ENCODE peak calls at places on chromosomes 11 and 22, in six cellular contexts. W is MM.1S; P is effector memory CD4-positive, alpha-beta T cell; A is CD8-positive, alpha-beta memory T cell; Z is cardiac muscle cell; J is A549. T is an unnamed sample. For H3K9me3, the result is how much of the 10 kb centered on the place peaks cover.

GRCh38 chr11:96426356-96427103 is 36.7 kb downstream of the JRKL start:
- DNase-seq in J (peak), A (no peak), P (no peak), W (peak), Z (peak), T (no peak)

GRCh38 chr11:64971421-64972233 is at the start of gene MAJIN:
- DNase-seq in J (peak), Z (peak), A (peak), P (peak), W (no peak), T (peak)

GRCh38 chr11:12397953-12398352 is 20.6 kb downstream of the PARVA start:
- DNase-seq in P (no peak), W (no peak), Z (peak), J (peak), A (no peak), T (no peak)

GRCh38 chr11:113137735-113138529 is 176.5 kb upstream of the TTC12 start:
- DNase-seq in A (no peak), P (no peak), W (no peak), J (no peak), Z (no peak), T (no peak)

GRCh38 chr11:13333456-13333957 is 55.9 kb downstream of the BMAL1 start:
- DNase-seq in J (peak), W (no peak), P (no peak), A (no peak), Z (no peak), T (no peak)

GRCh38 chr11:3340025-3340424 is 38.9 kb downstream of the ZNF195 start:
- DNase-seq in P (no peak), W (no peak), Z (peak), J (peak), A (no peak), T (no peak)

GRCh38 chr11:36441610-36442208 is 68.4 kb downstream of the TRAF6 start:
- DNase-seq in Z (no peak), J (no peak), W (no peak), A (no peak), P (no peak), T (no peak)

GRCh38 chr11:30018443-30018842 is 1.6 kb upstream of the KCNA4 start:
- DNase-seq in Z (no peak), W (no peak), P (no peak), J (no peak), A (no peak), T (no peak)

GRCh38 chr11:90587896-90588295 is 365.0 kb upstream of the CHORDC1 start:
- DNase-seq in Z (no peak), J (no peak), A (no peak), P (no peak), W (peak), T (no peak)

GRCh38 chr11:64876226-64876750 is 2.1 kb downstream of the EHD1 start:
- DNase-seq in Z (no peak), J (no peak), P (no peak), W (no peak), A (no peak), T (no peak)

GRCh38 chr22:44317886-44318637 is 5.3 kb upstream of the SHISAL1 start:
- DNase-seq in J (no peak), W (no peak), Z (no peak), A (no peak), P (no peak), T (no peak)

GRCh38 chr11:19935507-19935906 is 222.9 kb downstream of the NAV2 start:
- DNase-seq in A (no peak), Z (no peak), W (no peak), P (no peak), J (peak), T (no peak)

GRCh38 chr11:78576549-78577097 is 2.0 kb upstream of the NARS2 start:
- DNase-seq in A (no peak), J (no peak), Z (no peak), W (no peak), P (no peak), T (no peak)

GRCh38 chr11:36427079-36427478 is 83.0 kb downstream of the TRAF6 start:
- DNase-seq in P (no peak), Z (peak), J (no peak), A (no peak), W (no peak), T (no peak)

GRCh38 chr22:40215266-40215665 is 37.5 kb downstream of the TNRC6B start:
- DNase-seq in J (no peak), A (no peak), Z (no peak), W (no peak), P (no peak), T (peak)

GRCh38 chr22:48267681-48268080 is 1505.2 kb downstream of the TBC1D22A start:
- DNase-seq in P (no peak), A (no peak), W (no peak), J (no peak), Z (no peak), T (no peak)
- H3K9me3 ChIP-seq in P (under half), A (under half), W (under half), J (under half), Z (under half), T (under half)

GRCh38 chr11:50394017-50394416 is 361.3 kb downstream of the OR4C45 start:
- DNase-seq in P (no peak), A (no peak), J (no peak), W (no peak), Z (no peak), T (no peak)
- H3K9me3 ChIP-seq in P (under half), A (under half), J (under half), W (under half), Z (under half), T (under half)

GRCh38 chr22:28381427-28382167 is 298.0 kb downstream of the TTC28 start:
- DNase-seq in W (no peak), A (no peak), Z (peak), P (no peak), J (no peak), T (no peak)
- H3K9me3 ChIP-seq in W (under half), A (under half), Z (under half), P (under half), J (under half), T (under half)

GRCh38 chr11:70854891-70855556 is 397.4 kb downstream of the SHANK2 start:
- DNase-seq in A (no peak), P (no peak), Z (no peak), J (no peak), W (no peak), T (no peak)
- H3K9me3 ChIP-seq in A (under half), P (under half), Z (under half), J (under half), W (under half), T (under half)

DNA sequence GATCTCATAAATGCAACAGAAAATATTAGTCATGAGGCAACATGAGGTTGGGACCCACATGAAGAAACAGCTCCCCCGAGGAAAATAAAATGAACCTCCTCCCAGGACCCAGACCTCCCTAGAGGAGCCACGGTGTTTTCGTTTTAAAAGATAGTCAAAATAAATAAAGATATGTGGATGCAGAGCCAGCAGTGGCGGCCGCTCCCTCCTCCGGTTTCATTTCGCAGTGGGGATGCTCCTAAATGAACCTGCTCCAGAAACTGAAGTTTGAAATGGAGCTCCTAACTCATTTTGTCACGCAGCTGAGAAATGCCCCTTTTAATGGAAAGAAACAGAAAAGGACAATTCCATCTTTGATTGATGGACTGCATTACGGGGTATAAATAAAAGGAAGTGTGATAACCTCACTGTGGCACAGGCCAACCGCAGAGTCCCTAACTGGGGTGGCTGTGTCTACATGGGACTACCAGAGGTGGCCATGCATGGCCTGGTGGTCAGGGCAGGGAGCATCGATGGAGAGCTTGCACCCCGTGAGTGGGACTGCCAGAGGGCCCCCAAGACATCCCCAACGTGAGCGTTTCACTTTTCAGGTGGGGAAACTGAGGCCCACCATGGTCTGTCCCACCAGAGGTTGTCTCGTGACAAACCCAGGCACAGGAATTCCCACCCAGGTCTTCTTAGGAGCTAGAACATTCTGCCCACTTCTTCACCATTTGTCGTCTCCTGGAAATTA is 426.6 kb downstream of the BRD1 start:
- DNase-seq in P (no peak), A (no peak), J (no peak), Z (no peak), W (no peak), T (no peak)
- H3K9me3 ChIP-seq in P (under half), A (under half), J (under half), Z (under half), W (under half), T (under half)